ENCODE peak calls at places on chromosomes 13 and 19, in ten cellular contexts. U is fibroblast of lung, S is coronary artery, A is OCI-LY7, J is DND-41, F is GM23338, L is ovary, Q is cardiac muscle cell, N is AG04450, X is pancreas. E is an unnamed sample.

GRCh38 chr19:6501740-6502648 is at the start of gene TUBB4A:
- DNase-seq in F (peak; percentile 62), X (peak; percentile 80), U (no peak), J (peak; percentile 28), L (no peak), Q (peak; percentile 63), S (no peak), A (peak; percentile 84), N (no peak), E (peak; percentile 18)

GRCh38 chr13:45409993-45410392 is 8.2 kb downstream of the SLC25A30 start:
- DNase-seq in Q (no peak), S (no peak), F (no peak), J (no peak), N (no peak), X (no peak), U (no peak), A (no peak), L (no peak), E (no peak)

GRCh38 chr13:73844986-73845385 is 289.2 kb downstream of the KLF12 start:
- DNase-seq in F (no peak), N (no peak), J (no peak), Q (no peak), L (no peak), S (no peak), U (peak; percentile 87), X (no peak), A (no peak), E (no peak)

GRCh38 chr19:44306283-44306682 is 1.5 kb upstream of the ZNF235 start:
- DNase-seq in X (peak; percentile 25), J (no peak), Q (no peak), A (no peak), U (no peak), L (no peak), F (no peak), S (no peak), N (no peak), E (no peak)

GRCh38 chr19:34505321-34506025 is 23.9 kb downstream of the WTIP start:
- DNase-seq in S (no peak), X (no peak), U (no peak), J (no peak), L (no peak), Q (no peak), A (no peak), F (no peak), N (no peak), E (peak; percentile 4)

GRCh38 chr13:32737111-32737571 is 150.9 kb downstream of the PDS5B start:
- DNase-seq in X (no peak), U (peak; percentile 30), Q (no peak), F (no peak), L (no peak), S (no peak), N (no peak), A (peak; percentile 22), J (no peak), E (no peak)

GRCh38 chr13:34672631-34673030 is 269.4 kb upstream of the NBEA start:
- DNase-seq in F (no peak), X (no peak), A (no peak), N (no peak), L (no peak), U (no peak), S (no peak), J (no peak), Q (no peak), E (no peak)

GRCh38 chr13:53311561-53311960 is 282.9 kb downstream of the OLFM4 start:
- DNase-seq in X (no peak), A (no peak), J (no peak), F (peak; percentile 54), N (no peak), S (no peak), U (no peak), L (no peak), Q (no peak), E (no peak)

DNA sequence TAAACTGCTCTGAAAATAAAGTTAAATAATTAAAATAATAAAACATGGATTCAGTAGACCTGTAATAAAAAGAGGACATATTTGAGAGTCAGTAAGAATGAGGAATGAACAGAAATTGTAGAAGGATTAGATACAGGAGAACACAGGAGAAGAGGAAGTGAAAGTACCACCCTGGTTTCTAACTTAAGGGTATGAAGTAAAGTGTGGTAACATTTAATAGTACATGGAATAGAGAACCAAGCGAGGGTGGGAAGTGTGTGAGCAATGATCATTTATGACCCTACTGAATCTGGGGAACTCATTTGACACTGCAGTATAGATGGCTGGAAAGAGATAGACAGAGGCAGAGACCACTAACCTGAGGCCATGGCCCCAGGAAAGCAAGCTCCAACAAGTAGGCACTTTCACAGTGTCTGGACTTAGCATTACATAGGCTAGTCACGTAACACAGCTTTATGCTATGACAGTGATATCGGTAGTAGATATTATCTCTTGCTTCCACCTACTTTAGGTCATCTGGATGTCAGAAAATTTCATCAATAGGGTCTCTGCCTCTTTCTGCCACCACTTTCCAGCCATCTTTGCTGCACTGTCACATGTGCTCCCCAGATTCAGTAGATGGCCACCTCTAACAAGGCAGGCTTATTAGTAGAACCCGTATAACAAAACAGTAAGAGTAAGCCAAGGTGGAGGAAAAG is 633.9 kb upstream of the MIR17HG start:
- DNase-seq in Q (no peak), L (no peak), S (no peak), J (no peak), N (no peak), A (peak; percentile 13), U (no peak), X (no peak), F (no peak), E (no peak)
- H3K27ac ChIP-seq in Q (no peak overlapping the region), L (no peak overlapping the region), S (no peak overlapping the region), J (no peak overlapping the region), N (no peak overlapping the region), A (no peak overlapping the region), U (no peak overlapping the region), X (no peak overlapping the region), F (no peak overlapping the region), E (no peak overlapping the region)

GRCh38 chr13:36430247-36431203 is 1.8 kb upstream of the CCNA1 start:
- DNase-seq in X (no peak), N (no peak), F (peak; percentile 73), S (no peak), L (no peak), U (no peak), Q (peak; percentile 15), A (no peak), J (no peak), E (no peak)

GRCh38 chr13:36432106-36432544 is at the start of gene CCNA1:
- DNase-seq in F (peak; percentile 97), N (no peak), J (no peak), U (no peak), Q (peak; percentile 62), S (no peak), L (peak; percentile 52), A (no peak), X (peak; percentile 77), E (no peak)

GRCh38 chr13:36436811-36437210 is 4.5 kb downstream of the CCNA1 start:
- DNase-seq in J (no peak), N (no peak), A (peak; percentile 58), F (no peak), X (no peak), Q (no peak), U (no peak), L (no peak), S (no peak), E (no peak)

GRCh38 chr13:36428083-36428482 is 4.2 kb upstream of the CCNA1 start:
- DNase-seq in N (no peak), S (no peak), J (no peak), L (no peak), F (no peak), Q (no peak), A (no peak), X (no peak), U (no peak), E (no peak)

DNA sequence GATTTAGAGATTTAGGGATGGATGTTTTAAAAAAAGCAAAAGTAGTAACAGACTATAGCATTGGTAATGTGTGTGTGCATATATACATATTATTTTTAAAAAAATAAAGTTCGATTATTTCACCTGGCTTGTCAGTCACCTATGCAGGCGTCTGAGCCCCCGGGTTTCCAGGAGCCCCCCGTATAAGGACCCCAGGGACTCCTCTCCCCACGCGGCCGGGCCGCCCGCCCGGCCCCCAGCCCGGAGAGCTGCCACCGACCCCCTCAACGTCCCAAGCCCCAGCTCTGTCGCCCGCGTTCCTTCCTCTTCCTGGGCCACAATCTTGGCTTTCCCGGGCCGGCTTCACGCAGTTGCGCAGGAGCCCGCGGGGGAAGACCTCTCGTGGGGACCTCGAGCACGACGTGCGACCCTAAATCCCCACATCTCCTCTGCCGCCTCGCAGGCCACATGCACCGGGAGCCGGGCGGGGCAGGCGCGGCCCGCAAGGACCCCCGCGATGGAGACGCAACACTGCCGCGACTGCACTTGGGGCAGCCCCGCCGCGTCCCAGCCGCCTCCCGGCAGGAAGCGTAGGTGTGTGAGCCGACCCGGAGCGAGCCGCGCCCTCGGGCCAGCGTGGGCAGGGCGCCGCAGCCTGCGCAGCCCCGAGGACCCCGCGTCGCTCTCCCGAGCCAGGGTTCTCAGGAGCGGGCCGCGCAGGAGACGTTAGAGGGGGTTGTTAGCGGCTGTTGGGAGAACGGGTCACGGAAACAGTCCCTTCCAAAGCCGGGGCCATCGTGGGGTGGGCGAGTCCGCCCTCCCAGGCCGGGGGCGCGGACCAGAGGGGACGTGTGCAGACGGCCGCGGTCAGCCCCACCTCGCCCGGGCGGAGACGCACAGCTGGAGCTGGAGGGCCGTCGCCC is 840 bp upstream of the CCNA1 start:
- DNase-seq in Q (peak; percentile 42), U (no peak), J (no peak), S (no peak), A (no peak), L (peak; percentile 34), F (peak; percentile 45), X (peak; percentile 78), N (no peak), E (no peak)
- H3K4me3 ChIP-seq in Q (peak overlapping the region; percentile 44), U (peak overlapping the region; percentile 39), J (no peak overlapping the region), S (peak overlapping the region; percentile 74), A (no peak overlapping the region), L (peak overlapping the region; percentile 44), F (peak overlapping the region; percentile 88), X (peak overlapping the region; percentile 32), N (peak overlapping the region; percentile 41), E (no peak overlapping the region)

GRCh38 chr13:110419391-110419791 is 112.3 kb downstream of the COL4A2 start:
- DNase-seq in U (no peak), Q (no peak), A (no peak), N (no peak), X (no peak), S (peak; percentile 67), J (no peak), L (no peak), F (no peak), E (no peak)

GRCh38 chr13:110417537-110417908 is 110.4 kb downstream of the COL4A2 start:
- DNase-seq in L (no peak), X (no peak), S (peak; percentile 77), A (no peak), N (no peak), Q (peak; percentile 37), F (no peak), U (no peak), J (no peak), E (no peak)

GRCh38 chr13:110419946-110420345 is 112.9 kb downstream of the COL4A2 start:
- DNase-seq in U (no peak), F (no peak), J (no peak), A (no peak), X (no peak), S (peak; percentile 67), L (no peak), N (no peak), Q (no peak), E (no peak)

GRCh38 chr13:110420626-110421025 is 113.5 kb downstream of the COL4A2 start:
- DNase-seq in J (no peak), Q (no peak), X (no peak), S (peak; percentile 45), L (no peak), U (no peak), A (no peak), F (no peak), N (no peak), E (no peak)

DNA sequence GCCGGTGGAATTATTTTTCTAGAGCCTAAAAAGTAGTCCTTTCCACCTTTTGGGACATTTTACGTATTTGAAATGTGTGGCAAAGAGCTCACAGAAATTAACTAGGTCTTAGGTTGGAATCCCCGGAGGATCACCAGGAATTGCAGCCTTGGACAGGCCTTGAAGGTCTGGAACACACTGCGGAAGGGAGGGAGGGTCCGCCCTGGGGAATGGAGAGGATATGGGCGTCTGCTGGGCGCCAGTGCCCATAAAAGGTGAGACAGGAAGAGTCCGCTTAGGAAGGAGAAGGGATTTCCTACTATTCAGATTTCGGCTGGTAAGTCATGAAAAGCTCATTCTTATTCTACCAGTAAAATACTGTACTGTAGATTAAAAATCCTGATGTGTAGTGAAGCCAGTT is 111.9 kb downstream of the COL4A2 start:
- DNase-seq in Q (no peak), L (no peak), S (peak; percentile 75), F (no peak), U (no peak), N (no peak), X (no peak), A (no peak), J (no peak), E (no peak)
- H3K27ac ChIP-seq in Q (no peak overlapping the region), L (no peak overlapping the region), S (peak overlapping the region; percentile 98), F (peak overlapping the region; percentile 27), U (no peak overlapping the region), N (no peak overlapping the region), X (no peak overlapping the region), A (no peak overlapping the region), J (no peak overlapping the region), E (no peak overlapping the region)

GRCh38 chr19:18097993-18098890 is 664 bp downstream of the MAST3 start:
- DNase-seq in Q (no peak), N (no peak), F (no peak), L (no peak), J (no peak), S (no peak), X (peak; percentile 54), A (peak; percentile 41), U (no peak), E (no peak)
- H3K4me3 ChIP-seq in Q (peak overlapping the region; percentile 35), N (peak overlapping the region; percentile 64), F (peak overlapping the region; percentile 62), L (peak overlapping the region; percentile 10), J (peak overlapping the region; percentile 46), S (peak overlapping the region; percentile 64), X (peak overlapping the region; percentile 60), A (peak overlapping the region; percentile 77), U (peak overlapping the region; percentile 52), E (peak overlapping the region; percentile 66)